ENCODE peak calls at places on chromosomes 16 and 17, in seven cellular contexts. M, H, V, X, O, L and U are unnamed samples.

GRCh38 chr16:65769055-65769465 is 597.4 kb upstream of the CDH5 start:
- DNase-seq in M (no peak), H (no peak), V (no peak), X (no peak), O (no peak), L (no peak), U (no peak)

GRCh38 chr17:52159159-52159809 is 770 bp upstream of the CA10 start:
- DNase-seq in M (no peak), H (no peak), V (no peak), X (no peak), O (peak), L (no peak), U (no peak)

GRCh38 chr16:19815418-19815817 is 69.2 kb downstream of the GPRC5B start:
- DNase-seq in M (no peak), H (no peak), V (no peak), X (no peak), O (no peak), L (no peak), U (no peak)

GRCh38 chr17:45098081-45098868 is 34.0 kb downstream of the PLCD3 start:
- DNase-seq in M (no peak), H (no peak), V (no peak), X (no peak), O (no peak), L (no peak), U (no peak)

GRCh38 chr16:74999208-74999682 is 421 bp downstream of the ZNRF1 start:
- DNase-seq in M (no peak), H (peak), V (peak), X (no peak), O (peak), L (no peak), U (no peak)

GRCh38 chr17:78305801-78306200 is 54.1 kb downstream of the SOCS3 start:
- DNase-seq in M (no peak), H (no peak), V (no peak), X (no peak), O (no peak), L (no peak), U (no peak)

GRCh38 chr17:77322534-77323412 is 182.0 kb downstream of the SEC14L1 start:
- DNase-seq in M (peak), H (no peak), V (peak), X (peak), O (peak), L (peak), U (peak)

GRCh38 chr17:2994441-2994840 is 69.0 kb downstream of the OR1D5 start:
- DNase-seq in M (no peak), H (no peak), V (peak), X (no peak), O (no peak), L (no peak), U (peak)

GRCh38 chr17:79832211-79833109 is 6.8 kb downstream of the CBX4 start:
- DNase-seq in M (no peak), H (no peak), V (no peak), X (peak), O (no peak), L (no peak), U (no peak)

GRCh38 chr17:31513731-31514427 is 122.4 kb downstream of the RAB11FIP4 start:
- DNase-seq in M (no peak), H (no peak), V (no peak), X (no peak), O (no peak), L (no peak), U (no peak)

GRCh38 chr17:79814966-79815835 is 18.3 kb upstream of the CBX8 start:
- DNase-seq in M (no peak), H (no peak), V (peak), X (peak), O (no peak), L (no peak), U (no peak)

GRCh38 chr17:29393451-29393850 is 3.3 kb downstream of the TAOK1 start:
- DNase-seq in M (no peak), H (no peak), V (no peak), X (no peak), O (no peak), L (no peak), U (no peak)

GRCh38 chr16:88781140-88782077 is 3.6 kb downstream of the PIEZO1 start:
- DNase-seq in M (no peak), H (peak), V (no peak), X (no peak), O (no peak), L (no peak), U (no peak)

GRCh38 chr17:20043034-20043433 is 33.9 kb downstream of the SPECC1 start:
- DNase-seq in M (no peak), H (no peak), V (no peak), X (no peak), O (no peak), L (no peak), U (no peak)

GRCh38 chr16:27242868-27243590 is 25.5 kb downstream of the NSMCE1 start:
- DNase-seq in M (peak), H (no peak), V (no peak), X (peak), O (no peak), L (peak), U (no peak)

GRCh38 chr17:32523017-32523680 is 36.4 kb downstream of the CDK5R1 start:
- DNase-seq in M (no peak), H (no peak), V (no peak), X (no peak), O (no peak), L (no peak), U (no peak)

GRCh38 chr17:56880571-56880970 is 33.3 kb downstream of the TRIM25 start:
- DNase-seq in M (no peak), H (no peak), V (no peak), X (no peak), O (no peak), L (no peak), U (no peak)

GRCh38 chr16:55482056-55482455 is 3.1 kb downstream of the MMP2 start:
- DNase-seq in M (no peak), H (no peak), V (no peak), X (no peak), O (no peak), L (no peak), U (no peak)

GRCh38 chr17:76597156-76598003 is 11.7 kb upstream of the ST6GALNAC2 start:
- DNase-seq in M (no peak), H (no peak), V (no peak), X (no peak), O (no peak), L (no peak), U (no peak)

GRCh38 chr16:80120899-80121521 is 419.8 kb upstream of the DYNLRB2 start:
- DNase-seq in M (no peak), H (no peak), V (no peak), X (peak), O (no peak), L (no peak), U (no peak)

GRCh38 chr17:57534863-57535651 is 210.0 kb downstream of the CCDC182 start:
- DNase-seq in M (no peak), H (no peak), V (no peak), X (no peak), O (no peak), L (no peak), U (no peak)

GRCh38 chr17:17280613-17281549 is at the start of gene COPS3:
- DNase-seq in M (peak), H (peak), V (peak), X (peak), O (peak), L (peak), U (peak)

GRCh38 chr17:78137392-78138203 is 7.0 kb downstream of the TMC8 start:
- DNase-seq in M (no peak), H (no peak), V (no peak), X (no peak), O (no peak), L (no peak), U (peak)

GRCh38 chr17:58822148-58823050 is 66.7 kb downstream of the PPM1E start:
- DNase-seq in M (no peak), H (no peak), V (no peak), X (no peak), O (no peak), L (no peak), U (no peak)

GRCh38 chr17:77645441-77646430 is 312.8 kb upstream of the TNRC6C start:
- DNase-seq in M (no peak), H (peak), V (no peak), X (peak), O (no peak), L (no peak), U (no peak)

GRCh38 chr17:76940293-76940692 is 72.1 kb downstream of the MGAT5B start:
- DNase-seq in M (no peak), H (no peak), V (no peak), X (no peak), O (no peak), L (no peak), U (no peak)

GRCh38 chr16:48434653-48435318 is 49.6 kb upstream of the SIAH1 start:
- DNase-seq in M (no peak), H (no peak), V (no peak), X (no peak), O (no peak), L (no peak), U (peak)

GRCh38 chr17:3895354-3895753 is 2.5 kb upstream of the CAMKK1 start:
- DNase-seq in M (no peak), H (no peak), V (no peak), X (no peak), O (no peak), L (no peak), U (no peak)

GRCh38 chr16:20002936-20003335 is 70.8 kb downstream of the GPR139 start:
- DNase-seq in M (no peak), H (no peak), V (no peak), X (no peak), O (no peak), L (no peak), U (no peak)

GRCh38 chr17:29760279-29760721 is 137.6 kb upstream of the CORO6 start:
- DNase-seq in M (no peak), H (peak), V (no peak), X (peak), O (no peak), L (no peak), U (no peak)

GRCh38 chr16:73572135-73572534 is 524.2 kb upstream of the ZFHX3 start:
- DNase-seq in M (no peak), H (no peak), V (no peak), X (peak), O (peak), L (no peak), U (no peak)

GRCh38 chr16:15746332-15746731 is 96.3 kb downstream of the NDE1 start:
- DNase-seq in M (no peak), H (no peak), V (no peak), X (no peak), O (no peak), L (no peak), U (no peak)

GRCh38 chr17:32483451-32484019 is 3.3 kb upstream of the CDK5R1 start:
- DNase-seq in M (no peak), H (no peak), V (peak), X (peak), O (peak), L (no peak), U (peak)

GRCh38 chr16:84082835-84083569 is 33.7 kb downstream of the MBTPS1 start:
- DNase-seq in M (no peak), H (no peak), V (no peak), X (no peak), O (no peak), L (no peak), U (no peak)

GRCh38 chr17:74770498-74771318 is 5.4 kb downstream of the NAT9 start:
- DNase-seq in M (no peak), H (peak), V (peak), X (peak), O (peak), L (no peak), U (peak)

GRCh38 chr16:89122322-89122831 is 28.7 kb downstream of the ACSF3 start:
- DNase-seq in M (no peak), H (peak), V (peak), X (no peak), O (no peak), L (no peak), U (no peak)

GRCh38 chr16:15404792-15405191 is 9.2 kb downstream of the MPV17L start:
- DNase-seq in M (no peak), H (no peak), V (no peak), X (no peak), O (no peak), L (no peak), U (no peak)

GRCh38 chr17:43398724-43399595 is at the start of gene ARL4D:
- DNase-seq in M (no peak), H (peak), V (peak), X (peak), O (peak), L (peak), U (peak)

GRCh38 chr16:6967796-6968195 is 364.8 kb upstream of the RBFOX1 start:
- DNase-seq in M (no peak), H (no peak), V (no peak), X (peak), O (peak), L (no peak), U (no peak)
- H3K27ac ChIP-seq in M (no peak), H (no peak), V (no peak), X (no peak), O (no peak), L (no peak), U (no peak)

GRCh38 chr17:82978354-82978753 is 101.1 kb upstream of the METRNL start:
- DNase-seq in M (no peak), H (no peak), V (no peak), X (no peak), O (no peak), L (no peak), U (no peak)

GRCh38 chr17:82980632-82981031 is 98.8 kb upstream of the METRNL start:
- DNase-seq in M (no peak), H (no peak), V (no peak), X (no peak), O (no peak), L (no peak), U (no peak)

GRCh38 chr17:82979718-82980117 is 99.7 kb upstream of the METRNL start:
- DNase-seq in M (no peak), H (no peak), V (no peak), X (no peak), O (no peak), L (no peak), U (no peak)

GRCh38 chr17:82977586-82977985 is 101.8 kb upstream of the METRNL start:
- DNase-seq in M (no peak), H (no peak), V (no peak), X (no peak), O (no peak), L (no peak), U (no peak)

GRCh38 chr17:82978765-82979349 is 100.6 kb upstream of the METRNL start:
- DNase-seq in M (no peak), H (no peak), V (no peak), X (no peak), O (no peak), L (no peak), U (no peak)
- H3K27ac ChIP-seq in M (no peak), H (no peak), V (peak), X (no peak), O (no peak), L (no peak), U (no peak)

DNA sequence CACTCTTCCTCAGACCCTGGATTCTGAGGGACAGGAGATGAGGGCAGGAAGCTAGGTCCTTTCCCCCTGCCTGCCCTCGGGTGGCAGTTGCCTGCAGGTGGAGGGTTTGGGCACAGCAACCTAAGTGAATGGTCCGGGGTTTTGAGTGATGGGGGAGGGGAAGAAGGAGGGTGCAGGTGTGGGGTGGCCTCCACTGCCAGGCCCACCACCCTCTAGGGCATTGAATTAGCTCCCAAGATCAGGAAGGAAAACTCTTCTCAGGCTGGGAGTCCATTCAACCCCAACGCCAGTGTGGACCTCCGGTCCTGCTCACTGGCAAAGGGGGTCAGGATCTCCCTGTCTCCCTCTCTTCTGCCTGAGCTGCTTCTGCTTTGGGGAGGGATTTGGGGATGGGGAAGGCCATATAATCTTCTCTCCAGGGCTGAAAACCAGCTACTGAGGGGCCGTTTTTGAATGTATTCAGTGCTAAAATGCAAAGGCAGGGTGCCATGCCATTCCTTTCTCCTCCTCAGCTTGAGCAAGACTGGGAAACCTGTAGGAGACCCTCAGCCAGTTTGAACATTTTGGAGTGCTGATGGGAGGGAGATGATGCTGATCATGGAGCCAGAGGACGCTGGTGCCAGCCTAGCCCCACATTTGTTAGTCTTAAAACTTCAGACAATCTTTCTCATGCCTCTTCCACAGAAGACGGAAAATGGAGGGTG is 18.8 kb downstream of the GRB7 start:
- DNase-seq in M (no peak), H (no peak), V (no peak), X (no peak), O (no peak), L (no peak), U (peak)
- H3K27ac ChIP-seq in M (no peak), H (peak), V (peak), X (no peak), O (no peak), L (no peak), U (no peak)

DNA sequence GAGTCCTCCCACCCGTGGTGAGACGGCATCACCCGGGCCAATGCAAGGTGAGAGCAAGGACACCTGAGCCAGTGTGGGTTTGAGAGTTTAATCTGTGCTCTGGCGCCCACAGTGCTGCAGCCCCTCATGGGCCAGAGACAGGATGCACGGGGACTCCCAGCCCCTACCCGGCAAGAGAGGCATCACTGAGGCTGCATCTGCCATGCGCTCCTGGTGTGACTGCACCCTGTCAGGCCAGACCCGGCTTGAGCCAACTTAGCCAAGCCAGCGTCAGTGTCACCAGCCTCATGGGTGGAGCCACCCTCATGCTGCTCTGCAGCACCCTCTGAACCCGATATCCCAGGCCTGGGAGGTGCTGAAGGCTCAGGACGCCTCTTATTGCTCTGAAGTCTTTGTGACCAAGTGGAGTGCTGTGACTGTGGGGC is 1.3 kb upstream of the BRICD5 start:
- DNase-seq in M (no peak), H (no peak), V (no peak), X (no peak), O (no peak), L (no peak), U (no peak)
- H3K27ac ChIP-seq in M (no peak), H (no peak), V (no peak), X (no peak), O (no peak), L (no peak), U (no peak)

DNA sequence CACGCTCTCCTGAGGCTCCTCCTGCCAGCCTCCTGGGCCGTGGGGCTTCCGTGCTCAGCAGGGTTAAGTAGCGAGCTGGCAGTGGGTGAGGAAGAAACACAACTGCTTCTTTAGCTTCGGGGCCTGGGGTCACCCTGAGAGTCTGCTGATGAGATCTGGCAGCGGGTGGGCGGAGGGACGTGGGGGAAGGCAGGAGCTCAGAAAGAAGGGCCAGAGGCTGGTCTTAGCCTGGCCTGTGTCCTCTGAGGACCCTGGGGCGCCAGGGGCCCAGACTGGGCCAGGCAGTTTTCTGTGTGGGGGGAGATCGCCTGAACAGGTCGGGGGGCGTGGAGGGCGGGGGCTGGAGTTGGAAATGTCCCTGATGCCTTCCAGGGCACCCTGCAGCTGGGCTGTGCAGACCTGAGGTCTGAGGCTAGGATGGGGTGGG is 97.8 kb upstream of the GSE1 start:
- DNase-seq in M (no peak), H (no peak), V (no peak), X (no peak), O (no peak), L (no peak), U (no peak)
- H3K27ac ChIP-seq in M (peak), H (no peak), V (peak), X (no peak), O (no peak), L (peak), U (no peak)

DNA sequence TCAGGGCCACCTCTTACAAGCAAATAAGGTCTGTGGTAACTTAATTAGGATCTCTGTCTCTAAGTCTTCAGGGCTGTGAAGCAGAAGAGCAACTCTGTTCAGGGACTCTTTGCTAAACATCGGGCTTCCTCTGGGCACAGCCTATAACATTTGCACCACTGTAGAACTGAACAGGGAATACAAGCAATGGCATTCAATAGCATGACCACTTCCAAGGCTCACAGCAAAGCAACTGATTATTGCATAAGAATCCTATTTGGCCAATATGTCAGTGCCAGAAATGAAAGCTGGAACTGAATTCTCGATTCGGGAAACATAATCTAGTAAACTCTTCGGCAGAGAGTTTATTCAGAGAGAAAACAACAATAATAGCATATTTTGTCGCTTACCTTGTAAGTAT is 92.2 kb upstream of the AMZ2 start:
- DNase-seq in M (no peak), H (no peak), V (no peak), X (no peak), O (no peak), L (no peak), U (no peak)
- H3K27ac ChIP-seq in M (no peak), H (no peak), V (no peak), X (no peak), O (no peak), L (no peak), U (no peak)

GRCh38 chr16:31429314-31429713 is 1.2 kb upstream of the COX6A2 start:
- DNase-seq in M (no peak), H (no peak), V (no peak), X (no peak), O (no peak), L (no peak), U (no peak)
- H3K27ac ChIP-seq in M (no peak), H (no peak), V (no peak), X (no peak), O (no peak), L (no peak), U (no peak)

GRCh38 chr17:40551091-40551873 is 14.0 kb downstream of the CCR7 start:
- DNase-seq in M (peak), H (no peak), V (peak), X (no peak), O (peak), L (no peak), U (peak)

GRCh38 chr17:40551874-40552768 is 13.2 kb downstream of the CCR7 start:
- DNase-seq in M (peak), H (no peak), V (peak), X (no peak), O (peak), L (no peak), U (peak)

GRCh38 chr17:40548491-40548981 is 16.7 kb downstream of the CCR7 start:
- DNase-seq in M (no peak), H (no peak), V (no peak), X (no peak), O (peak), L (no peak), U (peak)

GRCh38 chr17:40548982-40549680 is 16.1 kb downstream of the CCR7 start:
- DNase-seq in M (peak), H (no peak), V (peak), X (no peak), O (peak), L (no peak), U (peak)

GRCh38 chr17:40550608-40551007 is 14.7 kb downstream of the CCR7 start:
- DNase-seq in M (no peak), H (no peak), V (peak), X (no peak), O (peak), L (no peak), U (peak)
- H3K27ac ChIP-seq in M (peak), H (no peak), V (peak), X (no peak), O (no peak), L (no peak), U (peak)

GRCh38 chr17:51107666-51108227 is 12.9 kb downstream of the SPAG9 start:
- DNase-seq in M (no peak), H (no peak), V (no peak), X (no peak), O (no peak), L (no peak), U (no peak)
- H3K27ac ChIP-seq in M (no peak), H (no peak), V (no peak), X (no peak), O (no peak), L (no peak), U (no peak)

GRCh38 chr16:30761928-30762902 is at the start of the genes CFAP119 and RNF40:
- DNase-seq in M (peak), H (peak), V (peak), X (peak), O (peak), L (peak), U (peak)
- H3K27ac ChIP-seq in M (peak), H (peak), V (peak), X (peak), O (peak), L (peak), U (peak)